ENCODE peak calls at places on chromosomes 3 and 15, in eight cellular contexts. Q, F, U, T, S, P, B and V are unnamed samples.

GRCh38 chr3:110618512-110619226 is 452.9 kb upstream of the NECTIN3 start:
- DNase-seq in T (no peak), S (no peak), U (no peak), Q (no peak), B (no peak), F (no peak), P (no peak), V (no peak)

GRCh38 chr3:65636326-65636725 is 402.4 kb downstream of the MAGI1 start:
- DNase-seq in T (no peak), U (no peak), P (no peak), Q (no peak), S (no peak), B (peak; percentile 42), F (no peak), V (no peak)

GRCh38 chr3:36132214-36132613 is 248.1 kb upstream of the STAC start:
- DNase-seq in T (peak; percentile 5), B (no peak), S (no peak), U (peak; percentile 34), F (no peak), Q (no peak), P (no peak), V (peak; percentile 6)

GRCh38 chr15:83322061-83322460 is 37.6 kb upstream of the BNC1 start:
- DNase-seq in Q (no peak), T (peak; percentile 24), U (peak; percentile 14), F (no peak), B (no peak), P (no peak), S (no peak), V (no peak)

GRCh38 chr3:127646501-127647046 is 17.6 kb downstream of the PODXL2 start:
- DNase-seq in U (no peak), Q (no peak), B (peak; percentile 73), T (peak; percentile 21), F (no peak), P (no peak), S (no peak), V (no peak)

GRCh38 chr15:40265355-40265754 is 17.5 kb downstream of the ANKRD63 start:
- DNase-seq in S (no peak), P (no peak), B (peak; percentile 52), F (no peak), U (no peak), T (no peak), Q (no peak), V (no peak)

GRCh38 chr15:71532994-71533393 is 277.4 kb upstream of the NR2E3 start:
- DNase-seq in F (peak; percentile 14), T (peak; percentile 45), S (peak; percentile 27), B (peak; percentile 31), Q (peak; percentile 47), P (peak; percentile 10), U (peak; percentile 75), V (peak; percentile 82)

GRCh38 chr3:66450389-66451022 is 50.3 kb downstream of the LRIG1 start:
- DNase-seq in Q (no peak), B (no peak), T (peak; percentile 77), S (no peak), F (no peak), U (no peak), P (no peak), V (peak; percentile 32)

GRCh38 chr3:194871864-194872668 is 186.4 kb downstream of the FAM43A start:
- DNase-seq in B (peak; percentile 47), T (peak; percentile 74), U (no peak), P (peak; percentile 10), F (no peak), S (no peak), Q (no peak), V (peak; percentile 65)

GRCh38 chr3:127610105-127610504 is 11.9 kb downstream of the MCM2 start:
- DNase-seq in Q (no peak), P (no peak), T (peak; percentile 79), F (no peak), U (no peak), S (no peak), B (no peak), V (peak; percentile 15)

GRCh38 chr3:132228923-132229322 is 88.3 kb upstream of the ACP3 start:
- DNase-seq in Q (no peak), P (peak; percentile 4), S (no peak), B (no peak), F (no peak), T (peak; percentile 21), U (no peak), V (peak; percentile 43)

GRCh38 chr3:39150803-39151631 is 2.4 kb downstream of the CSRNP1 start:
- DNase-seq in Q (peak; percentile 76), T (peak; percentile 96), B (peak; percentile 49), U (peak; percentile 95), F (peak; percentile 27), S (no peak), P (no peak), V (peak; percentile 93)

GRCh38 chr15:99983171-99983891 is 250.1 kb upstream of the LYSMD4 start:
- DNase-seq in T (no peak), P (no peak), S (no peak), F (no peak), U (peak; percentile 84), Q (peak; percentile 49), B (no peak), V (no peak)

GRCh38 chr15:98674336-98674735 is 26.0 kb downstream of the IGF1R start:
- DNase-seq in Q (no peak), F (no peak), S (no peak), U (no peak), P (no peak), B (no peak), T (no peak), V (no peak)

DNA sequence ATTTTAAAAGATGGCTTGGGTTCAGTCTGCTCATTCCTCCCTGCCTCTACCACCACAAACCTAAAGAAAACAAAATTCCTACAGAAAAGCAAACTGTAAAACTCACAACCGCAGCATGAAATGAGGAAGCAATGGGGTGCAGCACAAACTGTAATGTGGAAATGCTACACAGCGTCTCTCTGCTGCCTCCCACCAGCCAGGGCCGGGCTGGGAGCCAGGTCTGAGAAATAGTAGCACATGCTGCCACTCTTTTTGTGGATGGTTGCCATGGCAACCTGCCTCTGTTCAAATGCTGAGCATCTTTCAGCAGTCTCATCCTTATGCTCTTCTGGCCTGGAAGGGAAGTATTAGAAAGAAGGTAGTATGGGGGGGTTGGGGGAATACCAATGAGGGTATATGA is 55.4 kb downstream of the EOMES start:
- DNase-seq in U (peak; percentile 93), T (peak; percentile 90), Q (peak; percentile 94), B (peak; percentile 72), P (no peak), S (peak; percentile 6), F (no peak), V (no peak)
- H3K4me3 ChIP-seq in U (peak overlapping the region; percentile 11), T (no peak overlapping the region), Q (no peak overlapping the region), B (no peak overlapping the region), P (no peak overlapping the region), S (no peak overlapping the region), F (no peak overlapping the region), V (no peak overlapping the region)

DNA sequence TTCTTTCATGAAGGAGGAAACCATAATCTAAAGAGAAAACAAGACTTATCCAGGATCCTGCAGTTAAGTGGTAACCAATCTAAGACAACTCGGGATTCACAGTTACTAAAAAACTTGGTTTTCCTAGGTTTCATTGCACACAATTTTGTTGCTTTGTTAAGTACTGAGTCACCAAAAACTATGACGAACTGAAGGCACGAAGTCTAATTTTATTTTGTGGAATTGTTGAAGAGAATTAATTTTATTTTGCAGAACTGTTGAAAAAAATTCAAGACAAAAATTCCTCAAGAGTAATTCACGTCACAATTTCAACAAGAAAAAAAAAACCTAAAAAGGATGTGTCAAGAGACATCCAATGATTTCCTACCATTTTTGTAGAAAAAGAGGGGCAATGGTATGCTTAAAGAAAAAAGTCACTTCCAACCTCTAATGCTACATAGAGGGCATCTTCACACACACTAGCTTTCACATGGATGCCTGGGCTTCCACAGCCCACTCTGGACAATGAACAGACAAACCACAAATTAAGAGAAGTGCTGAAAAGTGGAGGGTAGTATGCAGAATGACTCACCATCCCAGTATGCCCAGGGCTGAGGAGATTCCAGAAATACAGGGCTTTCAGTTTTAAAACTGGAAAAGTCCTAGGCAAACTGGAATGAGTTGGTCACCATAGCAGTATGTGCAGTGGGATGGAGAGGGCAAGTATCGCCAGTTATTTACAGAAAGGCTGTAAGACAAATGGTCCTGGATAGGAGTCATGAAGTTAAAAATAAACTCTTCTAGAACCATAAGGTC is 29.2 kb downstream of the PLOD2 start:
- DNase-seq in T (peak; percentile 92), P (no peak), Q (no peak), U (no peak), S (no peak), F (no peak), B (no peak), V (peak; percentile 71)
- TF ChIP-seq EZH2phosphoT487 in T (peak; percentile 88), P (no peak), Q (no peak), U (no peak), S (no peak), F (no peak), B (no peak), V (no peak)

GRCh38 chr3:188434594-188434993 is 280.6 kb downstream of the LPP start:
- DNase-seq in B (no peak), T (no peak), S (no peak), Q (no peak), P (no peak), F (no peak), U (no peak), V (no peak)

GRCh38 chr3:188433526-188433855 is 279.5 kb downstream of the LPP start:
- DNase-seq in B (no peak), P (no peak), T (no peak), U (no peak), S (no peak), Q (no peak), F (no peak), V (no peak)

GRCh38 chr3:188432826-188433525 is 279.0 kb downstream of the LPP start:
- DNase-seq in B (no peak), U (no peak), T (no peak), F (no peak), P (no peak), S (no peak), Q (no peak), V (peak; percentile 32)

GRCh38 chr3:188431553-188431952 is 277.6 kb downstream of the LPP start:
- DNase-seq in T (peak; percentile 64), P (no peak), B (no peak), F (no peak), S (no peak), U (no peak), Q (no peak), V (peak; percentile 84)

DNA sequence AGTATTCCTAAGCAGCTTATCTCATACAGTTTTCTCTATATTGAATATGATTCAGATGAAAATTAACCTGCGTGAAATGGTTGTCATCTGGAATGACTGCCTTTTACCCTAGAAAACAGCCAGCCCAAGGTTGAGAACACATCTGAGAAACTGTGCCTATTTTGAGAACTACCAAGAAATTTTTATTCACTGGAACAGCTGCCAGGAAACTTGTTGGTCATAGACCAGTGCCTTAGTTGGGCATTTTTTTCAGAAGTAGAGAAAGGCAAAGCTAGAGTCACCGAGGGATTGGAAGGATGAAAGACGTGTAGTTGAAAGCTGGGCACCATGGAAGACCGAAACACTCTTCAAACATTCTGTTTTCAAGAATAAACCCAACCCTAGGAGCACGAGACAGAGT is 277.1 kb downstream of the LPP start:
- DNase-seq in U (no peak), B (no peak), F (no peak), Q (no peak), S (no peak), P (no peak), T (peak; percentile 12), V (no peak)
- H3K27ac ChIP-seq in U (no peak overlapping the region), B (no peak overlapping the region), F (no peak overlapping the region), Q (no peak overlapping the region), S (no peak overlapping the region), P (no peak overlapping the region), T (peak overlapping the region; percentile 19), V (peak overlapping the region; percentile 75)

DNA sequence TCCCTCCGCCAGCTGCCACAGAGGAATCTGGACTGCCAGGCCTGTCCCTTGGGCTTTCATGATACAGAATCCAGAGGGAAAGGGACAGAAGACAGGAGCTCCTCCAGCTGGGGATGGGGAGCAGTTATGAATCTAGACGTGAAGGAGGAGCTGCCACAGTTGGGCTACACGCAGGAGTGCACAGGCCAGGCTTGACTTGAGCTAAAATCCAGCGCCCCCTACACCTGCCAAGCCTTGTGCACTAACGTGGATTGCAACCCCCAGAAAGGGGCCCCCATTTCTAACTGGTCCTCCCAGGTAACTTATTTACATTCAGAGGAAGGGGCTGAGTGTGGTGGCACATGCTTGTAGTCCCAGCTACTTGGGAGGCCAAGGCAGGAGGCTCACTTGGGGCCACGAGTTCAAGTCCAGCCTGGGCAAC is 14.3 kb downstream of the KLHL6 start:
- DNase-seq in S (peak; percentile 51), P (no peak), U (no peak), B (no peak), F (no peak), Q (no peak), T (no peak), V (no peak)
- H3K4me3 ChIP-seq in S (peak overlapping the region; percentile 38), P (no peak overlapping the region), U (no peak overlapping the region), B (no peak overlapping the region), F (peak overlapping the region; percentile 36), Q (no peak overlapping the region), T (no peak overlapping the region), V (no peak overlapping the region)